ENCODE peak calls at places on chromosomes 13 and 19, in nine cellular contexts. Q, Z, X, M, U, F, L, C and Y are unnamed samples.

GRCh38 chr19:2394669-2395292 is 32.6 kb downstream of the TIMM13 start:
- DNase-seq in X (no peak), F (no peak), Z (no peak), Q (peak; percentile 80), C (no peak), M (no peak), U (no peak), L (no peak), Y (no peak)

GRCh38 chr13:51769455-51770127 is 34.4 kb downstream of the DHRS12 start:
- DNase-seq in Z (peak; percentile 78), Q (no peak), F (no peak), X (no peak), L (no peak), M (no peak), C (no peak), U (no peak), Y (peak; percentile 39)

GRCh38 chr19:47157455-47158321 is 27.1 kb downstream of the SAE1 start:
- DNase-seq in X (peak; percentile 53), C (no peak), M (peak; percentile 92), U (no peak), Z (no peak), Q (peak; percentile 59), F (no peak), L (no peak), Y (peak; percentile 91)

GRCh38 chr13:99377641-99378040 is 70.4 kb upstream of the GPR183 start:
- DNase-seq in U (no peak), F (no peak), Z (no peak), M (no peak), L (no peak), X (no peak), Q (no peak), C (no peak), Y (peak; percentile 38)

GRCh38 chr13:47822036-47822435 is 179.0 kb downstream of the SUCLA2 start:
- DNase-seq in M (peak; percentile 14), Z (no peak), U (no peak), X (no peak), L (no peak), Q (no peak), C (no peak), F (no peak), Y (no peak)

GRCh38 chr13:98507060-98507797 is 69.7 kb downstream of the STK24 start:
- DNase-seq in Z (peak; percentile 73), F (peak; percentile 94), C (no peak), M (peak; percentile 96), X (no peak), L (peak; percentile 61), U (peak; percentile 38), Q (peak; percentile 63), Y (peak; percentile 90)

GRCh38 chr13:35855531-35856019 is 275.6 kb downstream of the DCLK1 start:
- DNase-seq in F (peak; percentile 94), C (no peak), Z (no peak), U (peak; percentile 60), X (no peak), M (peak; percentile 96), L (no peak), Q (no peak), Y (peak; percentile 96)

GRCh38 chr19:9139609-9140158 is 513 bp upstream of the ZNF317 start:
- DNase-seq in Q (no peak), X (no peak), F (peak; percentile 37), U (no peak), M (no peak), L (peak; percentile 65), C (no peak), Z (no peak), Y (no peak)

GRCh38 chr19:18529782-18530181 is 7.9 kb upstream of the ELL start:
- DNase-seq in Z (no peak), U (no peak), C (no peak), F (peak; percentile 36), L (no peak), M (no peak), X (no peak), Q (no peak), Y (no peak)

GRCh38 chr13:83829800-83830199 is 52.5 kb downstream of the SLITRK1 start:
- DNase-seq in U (no peak), C (no peak), F (no peak), M (no peak), X (no peak), Z (no peak), Q (no peak), L (no peak), Y (no peak)

GRCh38 chr13:42101821-42102580 is 53.6 kb downstream of the DGKH start:
- DNase-seq in U (no peak), X (no peak), Q (no peak), M (no peak), F (peak; percentile 53), Z (no peak), L (peak; percentile 6), C (no peak), Y (no peak)

GRCh38 chr13:23723463-23723862 is 153.3 kb downstream of the TNFRSF19 start:
- DNase-seq in Q (no peak), X (no peak), C (no peak), F (no peak), U (peak; percentile 9), Z (no peak), L (no peak), M (no peak), Y (no peak)

GRCh38 chr19:38805180-38805579 is 7.6 kb downstream of the LGALS4 start:
- DNase-seq in M (no peak), Q (peak; percentile 27), Z (no peak), L (no peak), F (no peak), U (no peak), X (no peak), C (no peak), Y (no peak)

GRCh38 chr13:111610077-111610476 is 289.6 kb downstream of the TEX29 start:
- DNase-seq in M (no peak), L (peak; percentile 77), F (peak; percentile 69), C (no peak), Q (no peak), X (no peak), Z (peak; percentile 20), U (no peak), Y (no peak)

GRCh38 chr13:111328803-111329410 is 8.5 kb downstream of the TEX29 start:
- DNase-seq in Z (no peak), X (no peak), Q (no peak), L (no peak), M (no peak), U (no peak), C (no peak), F (no peak), Y (no peak)

GRCh38 chr19:4730740-4731171 is 7.1 kb upstream of the DPP9 start:
- DNase-seq in Q (peak; percentile 66), L (no peak), U (no peak), M (peak; percentile 58), Z (no peak), F (peak; percentile 61), X (peak; percentile 61), C (peak; percentile 31), Y (peak; percentile 88)

GRCh38 chr13:35599385-35599784 is 122.9 kb upstream of the MAB21L1 start:
- DNase-seq in L (no peak), X (no peak), F (no peak), Q (no peak), U (no peak), Z (no peak), C (no peak), M (peak; percentile 57), Y (no peak)